ENCODE peak calls at places on chromosomes 1 and 21, in ten cellular contexts. R is fibroblast of mammary gland, N is right atrium auricular region, X is PC-3, D is astrocyte of the spinal cord, C is cardiac muscle cell, U is GM23338, Y is Panc1, A is lung, E is neural crest cell. S is an unnamed sample.

GRCh38 chr1:201750934-201751333 is 78.0 kb upstream of the IPO9 start:
- DNase-seq in R (peak; percentile 57), N (no peak), X (no peak), D (peak; percentile 69), C (peak; percentile 78), U (no peak), Y (no peak), A (no peak), E (no peak), S (no peak)

GRCh38 chr1:47675047-47675675 is 237.3 kb downstream of the FOXD2 start:
- DNase-seq in R (no peak), N (peak; percentile 13), X (no peak), D (no peak), C (no peak), U (no peak), Y (no peak), A (peak; percentile 18), E (no peak), S (no peak)

GRCh38 chr21:27464643-27465042 is 497.8 kb upstream of the ADAMTS5 start:
- DNase-seq in R (no peak), N (no peak), X (peak; percentile 9), D (peak; percentile 17), C (no peak), U (no peak), Y (no peak), A (no peak), E (no peak), S (no peak)

GRCh38 chr1:197413564-197413963 is 145.5 kb downstream of the CRB1 start:
- DNase-seq in R (no peak), N (no peak), X (no peak), D (no peak), C (no peak), U (no peak), Y (no peak), A (no peak), E (no peak), S (no peak)

GRCh38 chr1:16615253-16616252 is 2.2 kb upstream of the NBPF1 start:
- DNase-seq in R (no peak), N (peak; percentile 63), X (no peak), D (no peak), C (no peak), U (no peak), Y (no peak), A (peak; percentile 36), E (no peak), S (no peak)

GRCh38 chr1:54808443-54809207 is 7.5 kb upstream of the TTC22 start:
- DNase-seq in R (no peak), N (no peak), X (no peak), D (no peak), C (no peak), U (no peak), Y (no peak), A (no peak), E (no peak), S (no peak)

GRCh38 chr1:203480525-203481084 is 5.0 kb downstream of the PRELP start:
- DNase-seq in R (peak; percentile 79), N (peak; percentile 88), X (peak; percentile 94), D (peak; percentile 60), C (peak; percentile 95), U (peak; percentile 36), Y (no peak), A (peak; percentile 41), E (no peak), S (peak; percentile 59)

GRCh38 chr21:14957836-14958235 is 107.0 kb downstream of the NRIP1 start:
- DNase-seq in R (peak; percentile 10), N (no peak), X (peak; percentile 34), D (no peak), C (no peak), U (no peak), Y (no peak), A (no peak), E (no peak), S (no peak)

GRCh38 chr1:65820983-65821382 is 28.3 kb downstream of the PDE4B start:
- DNase-seq in R (peak; percentile 95), N (no peak), X (peak; percentile 56), D (peak; percentile 91), C (peak; percentile 85), U (no peak), Y (no peak), A (no peak), E (no peak), S (no peak)

GRCh38 chr21:39533545-39534226 is 79.1 kb upstream of the B3GALT5 start:
- DNase-seq in R (no peak), N (no peak), X (no peak), D (no peak), C (no peak), U (no peak), Y (no peak), A (no peak), E (no peak), S (no peak)

GRCh38 chr1:114122891-114123621 is 30.6 kb downstream of the SYT6 start:
- DNase-seq in R (peak; percentile 80), N (no peak), X (peak; percentile 76), D (peak; percentile 9), C (peak; percentile 6), U (peak; percentile 24), Y (no peak), A (no peak), E (no peak), S (no peak)

GRCh38 chr1:99170516-99170915 is 93.8 kb upstream of the PLPPR4 start:
- DNase-seq in R (peak; percentile 42), N (no peak), X (peak; percentile 84), D (peak; percentile 46), C (no peak), U (no peak), Y (no peak), A (no peak), E (no peak), S (no peak)

DNA sequence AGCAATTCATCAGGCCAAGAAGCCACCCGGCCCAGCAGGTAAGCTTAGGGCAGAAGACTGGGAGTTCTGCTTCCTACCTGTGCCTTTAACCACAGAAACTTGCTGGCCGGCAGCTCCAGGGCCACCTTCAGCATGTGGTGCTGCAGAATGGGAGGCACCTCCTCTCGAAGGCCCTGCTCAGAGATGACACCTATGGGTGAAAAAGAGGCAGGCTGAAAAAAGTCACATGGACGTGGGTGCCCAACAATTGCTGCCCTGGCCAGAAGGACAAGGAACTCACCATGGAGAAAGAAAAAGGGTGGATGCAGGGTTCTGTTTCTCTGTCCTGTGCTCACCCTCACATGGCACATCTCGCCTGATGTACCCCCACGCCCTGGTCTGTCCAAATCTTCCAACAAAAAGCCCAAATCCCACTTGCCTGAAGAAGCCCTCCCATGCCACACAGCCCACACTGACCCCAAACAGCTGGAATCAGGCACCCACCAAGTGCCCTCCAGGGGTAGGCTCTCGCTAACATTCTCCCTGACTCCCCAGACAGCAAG is 33.0 kb downstream of the URB1 start:
- DNase-seq in R (peak; percentile 7), N (no peak), X (peak; percentile 49), D (no peak), C (no peak), U (no peak), Y (no peak), A (no peak), E (no peak), S (no peak)
- TF ChIP-seq CTCF in R (peak; percentile 22), N (no peak), X (peak; percentile 56), D (peak; percentile 24), C (peak; percentile 24), U (no peak), Y (no peak), A (no peak), E (no peak), S (no peak)

GRCh38 chr1:12031039-12031980 is 12.0 kb downstream of the MIIP start:
- DNase-seq in R (peak; percentile 45), N (no peak), X (peak; percentile 44), D (no peak), C (peak; percentile 51), U (peak; percentile 64), Y (no peak), A (peak; percentile 48), E (peak; percentile 23), S (peak; percentile 67)
- TF ChIP-seq CTCF in R (peak; percentile 67), N (peak; percentile 68), X (peak; percentile 77), D (peak; percentile 73), C (peak; percentile 63), U (peak; percentile 81), Y (peak; percentile 86), A (no peak), E (peak; percentile 47), S (peak; percentile 69)

GRCh38 chr1:31155216-31155806 is 84.4 kb downstream of the NKAIN1 start:
- DNase-seq in R (peak; percentile 56), N (peak; percentile 60), X (peak; percentile 61), D (peak; percentile 54), C (peak; percentile 78), U (peak; percentile 87), Y (no peak), A (peak; percentile 67), E (peak; percentile 59), S (peak; percentile 81)
- TF ChIP-seq CTCF in R (no peak), N (peak; percentile 55), X (peak; percentile 37), D (no peak), C (peak; percentile 35), U (no peak), Y (no peak), A (no peak), E (peak; percentile 43), S (peak; percentile 28)

GRCh38 chr1:11880181-11880575 is 21.4 kb upstream of the NPPB start:
- DNase-seq in R (no peak), N (no peak), X (no peak), D (no peak), C (no peak), U (no peak), Y (no peak), A (no peak), E (no peak), S (no peak)
- TF ChIP-seq CTCF in R (no peak), N (no peak), X (no peak), D (no peak), C (no peak), U (no peak), Y (no peak), A (no peak), E (no peak), S (no peak)

GRCh38 chr1:228308628-228309547 is 97.7 kb downstream of the TRIM11 start:
- DNase-seq in R (no peak), N (no peak), X (peak; percentile 14), D (no peak), C (no peak), U (peak; percentile 46), Y (no peak), A (no peak), E (no peak), S (no peak)
- TF ChIP-seq CTCF in R (no peak), N (no peak), X (peak; percentile 43), D (no peak), C (no peak), U (peak; percentile 44), Y (no peak), A (no peak), E (peak; percentile 27), S (peak; percentile 16)

GRCh38 chr1:48777219-48777895 is 666 bp upstream of the BEND5 start:
- DNase-seq in R (no peak), N (no peak), X (peak; percentile 28), D (no peak), C (no peak), U (peak; percentile 49), Y (no peak), A (peak; percentile 32), E (no peak), S (peak; percentile 12)
- TF ChIP-seq CTCF in R (no peak), N (no peak), X (no peak), D (no peak), C (no peak), U (no peak), Y (no peak), A (no peak), E (no peak), S (no peak)